ENCODE peak calls at places on chromosomes 3 and 15, in five cellular contexts. One of them, this sample, is unnamed.

GRCh38 chr15:78988361-78988911 is 43.6 kb upstream of the CTSH start:
- DNase-seq in H4: peak
- DNase-seq in activated T-helper 1 cell treated with Interleukin-2 at 50 U/mL for 16 hours: no peak
- DNase-seq in HCEC 1CT: peak
- DNase-seq in T-helper 2 cell: no peak
- DNase-seq in this sample: no peak

GRCh38 chr3:38001456-38002081 is 11.0 kb downstream of the VILL start:
- DNase-seq in H4: no peak
- DNase-seq in activated T-helper 1 cell treated with Interleukin-2 at 50 U/mL for 16 hours: no peak
- DNase-seq in HCEC 1CT: no peak
- DNase-seq in T-helper 2 cell: no peak
- DNase-seq in this sample: peak

GRCh38 chr15:76979331-76979925 is 15.5 kb upstream of the PSTPIP1 start:
- DNase-seq in H4: no peak
- DNase-seq in activated T-helper 1 cell treated with Interleukin-2 at 50 U/mL for 16 hours: no peak
- DNase-seq in HCEC 1CT: no peak
- DNase-seq in T-helper 2 cell: no peak
- DNase-seq in this sample: no peak

GRCh38 chr3:41162981-41163380 is 36.3 kb upstream of the CTNNB1 start:
- DNase-seq in H4: no peak
- DNase-seq in activated T-helper 1 cell treated with Interleukin-2 at 50 U/mL for 16 hours: no peak
- DNase-seq in HCEC 1CT: no peak
- DNase-seq in T-helper 2 cell: no peak
- DNase-seq in this sample: no peak

GRCh38 chr15:67685008-67685599 is 140.2 kb upstream of the SKOR1 start:
- DNase-seq in H4: peak
- DNase-seq in activated T-helper 1 cell treated with Interleukin-2 at 50 U/mL for 16 hours: no peak
- DNase-seq in HCEC 1CT: peak
- DNase-seq in T-helper 2 cell: no peak
- DNase-seq in this sample: no peak

GRCh38 chr3:31668258-31668657 is 135.5 kb downstream of the STT3B start:
- DNase-seq in H4: no peak
- DNase-seq in activated T-helper 1 cell treated with Interleukin-2 at 50 U/mL for 16 hours: no peak
- DNase-seq in HCEC 1CT: no peak
- DNase-seq in T-helper 2 cell: no peak
- DNase-seq in this sample: no peak

GRCh38 chr3:57910988-57911387 is 97.2 kb upstream of the FLNB start:
- DNase-seq in H4: peak
- DNase-seq in activated T-helper 1 cell treated with Interleukin-2 at 50 U/mL for 16 hours: no peak
- DNase-seq in HCEC 1CT: peak
- DNase-seq in T-helper 2 cell: no peak
- DNase-seq in this sample: no peak

GRCh38 chr3:141093971-141094401 is 42.8 kb downstream of the SPSB4 start:
- DNase-seq in H4: no peak
- DNase-seq in activated T-helper 1 cell treated with Interleukin-2 at 50 U/mL for 16 hours: no peak
- DNase-seq in HCEC 1CT: no peak
- DNase-seq in T-helper 2 cell: no peak
- DNase-seq in this sample: no peak

GRCh38 chr15:40232625-40233070 is 6.2 kb upstream of the PAK6 start:
- DNase-seq in H4: no peak
- DNase-seq in activated T-helper 1 cell treated with Interleukin-2 at 50 U/mL for 16 hours: no peak
- DNase-seq in HCEC 1CT: no peak
- DNase-seq in T-helper 2 cell: no peak
- DNase-seq in this sample: no peak

GRCh38 chr3:12180218-12180617 is 21.5 kb upstream of the TIMP4 start:
- DNase-seq in H4: peak
- DNase-seq in activated T-helper 1 cell treated with Interleukin-2 at 50 U/mL for 16 hours: no peak
- DNase-seq in HCEC 1CT: no peak
- DNase-seq in T-helper 2 cell: no peak
- DNase-seq in this sample: no peak

GRCh38 chr3:130393594-130393993 is 48.1 kb downstream of the COL6A5 start:
- DNase-seq in H4: no peak
- DNase-seq in activated T-helper 1 cell treated with Interleukin-2 at 50 U/mL for 16 hours: no peak
- DNase-seq in HCEC 1CT: no peak
- DNase-seq in T-helper 2 cell: no peak
- DNase-seq in this sample: no peak

GRCh38 chr15:30924353-30924752 is 20.6 kb downstream of the FAN1 start:
- DNase-seq in H4: peak
- DNase-seq in activated T-helper 1 cell treated with Interleukin-2 at 50 U/mL for 16 hours: no peak
- DNase-seq in HCEC 1CT: peak
- DNase-seq in T-helper 2 cell: no peak
- DNase-seq in this sample: no peak

GRCh38 chr3:10962481-10963036 is 30.0 kb upstream of the SLC6A1 start:
- DNase-seq in H4: no peak
- DNase-seq in activated T-helper 1 cell treated with Interleukin-2 at 50 U/mL for 16 hours: no peak
- DNase-seq in HCEC 1CT: no peak
- DNase-seq in T-helper 2 cell: no peak
- DNase-seq in this sample: no peak

GRCh38 chr3:126005951-126006350 is 37.0 kb downstream of the ROPN1B start:
- DNase-seq in H4: no peak
- DNase-seq in activated T-helper 1 cell treated with Interleukin-2 at 50 U/mL for 16 hours: no peak
- DNase-seq in HCEC 1CT: peak
- DNase-seq in T-helper 2 cell: no peak
- DNase-seq in this sample: no peak

This sample was measured in nephron progenitor cell.